ENCODE peak calls at places on chromosome 4, in four cellular contexts. X is IMR-90, C is SK-N-SH, Z is lower leg skin. D is an unnamed sample.

GRCh38 chr4:38193464-38193863 is 233.3 kb downstream of the PTTG2 start:
- DNase-seq in X (no peak), C (no peak), Z (no peak), D (no peak)

GRCh38 chr4:120963449-120963848 is 40.9 kb upstream of the PRDM5 start:
- DNase-seq in X (no peak), C (no peak), Z (no peak), D (no peak)

GRCh38 chr4:41746025-41746439 is 2.5 kb downstream of the PHOX2B start:
- DNase-seq in X (no peak), C (no peak), Z (no peak), D (no peak)

GRCh38 chr4:100118213-100118612 is 72.1 kb downstream of the DDIT4L start:
- DNase-seq in X (peak), C (no peak), Z (no peak), D (no peak)

GRCh38 chr4:38625508-38625907 is 38.5 kb upstream of the KLF3 start:
- DNase-seq in X (no peak), C (no peak), Z (no peak), D (no peak)

GRCh38 chr4:61628727-61629126 is 428.6 kb downstream of the ADGRL3 start:
- DNase-seq in X (no peak), C (no peak), Z (no peak), D (no peak)

GRCh38 chr4:7607156-7607910 is 172.6 kb upstream of the PSAPL1 start:
- DNase-seq in X (peak), C (no peak), Z (no peak), D (no peak)

GRCh38 chr4:145230726-145231125 is 50.3 kb upstream of the OTUD4 start:
- DNase-seq in X (peak), C (no peak), Z (peak), D (peak)

GRCh38 chr4:152316969-152317368 is 218.9 kb downstream of the FBXW7 start:
- DNase-seq in X (peak), C (no peak), Z (no peak), D (no peak)

GRCh38 chr4:8914461-8915171 is 43.0 kb upstream of the HMX1 start:
- DNase-seq in X (no peak), C (peak), Z (peak), D (no peak)

GRCh38 chr4:94758700-94759399 is 1.1 kb downstream of the BMPR1B start:
- DNase-seq in X (no peak), C (peak), Z (no peak), D (no peak)

GRCh38 chr4:98377626-98378025 is 116.4 kb downstream of the RAP1GDS1 start:
- DNase-seq in X (peak), C (no peak), Z (no peak), D (peak)

GRCh38 chr4:118888666-118889312 is at the start of gene SYNPO2:
- DNase-seq in X (peak), C (peak), Z (peak), D (peak)

GRCh38 chr4:88147799-88148217 is 10.6 kb downstream of the ABCG2 start:
- DNase-seq in X (no peak), C (no peak), Z (no peak), D (peak)

GRCh38 chr4:8372506-8373070 is 67.9 kb downstream of the ACOX3 start:
- DNase-seq in X (no peak), C (no peak), Z (no peak), D (no peak)

GRCh38 chr4:186190456-186191265 is 706 bp upstream of the CYP4V2 start:
- DNase-seq in X (no peak), C (peak), Z (peak), D (peak)

GRCh38 chr4:26458104-26458503 is 32.2 kb downstream of the CCKAR start:
- DNase-seq in X (peak), C (no peak), Z (no peak), D (no peak)

GRCh38 chr4:71206763-71207162 is 132.1 kb upstream of the SLC4A4 start:
- DNase-seq in X (peak), C (no peak), Z (no peak), D (no peak)

DNA sequence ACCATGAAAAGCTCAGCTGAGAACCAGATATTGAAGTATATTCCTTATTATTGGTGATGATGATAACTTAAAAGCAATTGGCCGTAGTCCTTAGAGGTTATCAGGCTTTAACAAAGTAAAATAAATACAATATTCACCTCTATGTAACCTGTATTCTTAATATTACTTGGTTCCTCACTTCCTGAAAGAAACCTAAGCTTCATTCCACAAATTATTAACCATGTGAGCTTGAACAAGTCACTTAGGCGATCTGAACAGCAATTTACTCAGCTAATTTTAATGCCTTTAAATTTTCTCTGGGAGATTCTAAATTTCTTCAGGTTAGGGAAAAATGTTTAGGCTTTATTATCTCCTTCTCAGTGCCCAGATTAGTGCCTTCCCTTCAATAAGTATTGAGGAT is 69.2 kb downstream of the CLDN22 start:
- DNase-seq in X (no peak), C (no peak), Z (no peak), D (no peak)
- H3K4me3 ChIP-seq in X (no peak), C (no peak), Z (no peak), D (no peak)

GRCh38 chr4:6334203-6334887 is 64.7 kb downstream of the WFS1 start:
- DNase-seq in X (no peak), C (no peak), Z (no peak), D (no peak)
- TF ChIP-seq CTCF in X (no peak), C (no peak), Z (no peak), D (no peak)

GRCh38 chr4:53592686-53593641 is 1.7 kb upstream of the LNX1 start:
- DNase-seq in X (no peak), C (no peak), Z (peak), D (no peak)

GRCh38 chr4:53593765-53594164 is 2.5 kb upstream of the LNX1 start:
- DNase-seq in X (no peak), C (no peak), Z (no peak), D (no peak)

GRCh38 chr4:53592128-53592527 is 842 bp upstream of the LNX1 start:
- DNase-seq in X (peak), C (no peak), Z (no peak), D (peak)

GRCh38 chr4:53589511-53589910 is 1.8 kb downstream of the LNX1 start:
- DNase-seq in X (no peak), C (no peak), Z (no peak), D (peak)

GRCh38 chr4:53591372-53591892 is at the start of gene LNX1:
- DNase-seq in X (no peak), C (no peak), Z (peak), D (no peak)
- H3K4me3 ChIP-seq in X (no peak), C (no peak), Z (no peak), D (no peak)

GRCh38 chr4:136713140-136713539 is 819.2 kb downstream of the PCDH18 start:
- DNase-seq in X (peak), C (no peak), Z (no peak), D (no peak)

GRCh38 chr4:136706942-136707341 is 825.4 kb downstream of the PCDH18 start:
- DNase-seq in X (no peak), C (no peak), Z (no peak), D (no peak)

GRCh38 chr4:136709897-136710296 is 822.4 kb downstream of the PCDH18 start:
- DNase-seq in X (no peak), C (no peak), Z (no peak), D (peak)
- TF ChIP-seq CTCF in X (no peak), C (no peak), Z (no peak), D (no peak)

DNA sequence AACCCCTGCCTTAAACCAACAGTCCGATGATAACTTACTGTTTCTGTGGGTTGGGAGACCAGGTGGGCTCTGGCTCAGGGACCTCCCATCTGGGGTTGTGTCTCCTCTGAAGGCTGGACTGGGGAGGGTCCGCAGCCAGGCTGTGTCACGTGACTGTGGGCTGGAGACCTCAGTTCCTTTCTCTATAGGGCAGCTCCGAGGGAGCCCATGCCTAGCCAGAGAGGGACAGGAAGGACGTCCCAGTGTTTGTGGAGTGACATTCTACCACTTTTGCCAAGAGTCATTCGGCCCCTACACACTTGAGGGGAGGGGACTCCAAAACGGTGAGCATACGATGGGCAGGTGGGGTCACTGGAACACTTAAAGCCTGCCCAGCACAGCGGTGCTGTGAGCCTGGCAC is 4.5 kb downstream of the PCGF3 start:
- DNase-seq in X (no peak), C (no peak), Z (no peak), D (no peak)
- H3K4me3 ChIP-seq in X (no peak), C (no peak), Z (no peak), D (no peak)

GRCh38 chr4:154559141-154559841 is 3.5 kb upstream of the FGB start:
- DNase-seq in X (peak), C (peak), Z (no peak), D (peak)
- TF ChIP-seq CTCF in X (peak), C (peak), Z (no peak), D (peak)

GRCh38 chr4:52931238-52931637 is 69.1 kb downstream of the RASL11B start:
- DNase-seq in X (no peak), C (no peak), Z (no peak), D (no peak)
- H3K4me3 ChIP-seq in X (no peak), C (no peak), Z (no peak), D (no peak)

GRCh38 chr4:47031713-47032404 is 492 bp downstream of the GABRB1 start:
- DNase-seq in X (no peak), C (peak), Z (no peak), D (no peak)

GRCh38 chr4:47031011-47031678 is at the start of gene GABRB1:
- DNase-seq in X (peak), C (peak), Z (no peak), D (peak)

GRCh38 chr4:47038263-47038662 is 6.9 kb downstream of the GABRB1 start:
- DNase-seq in X (no peak), C (no peak), Z (no peak), D (no peak)

DNA sequence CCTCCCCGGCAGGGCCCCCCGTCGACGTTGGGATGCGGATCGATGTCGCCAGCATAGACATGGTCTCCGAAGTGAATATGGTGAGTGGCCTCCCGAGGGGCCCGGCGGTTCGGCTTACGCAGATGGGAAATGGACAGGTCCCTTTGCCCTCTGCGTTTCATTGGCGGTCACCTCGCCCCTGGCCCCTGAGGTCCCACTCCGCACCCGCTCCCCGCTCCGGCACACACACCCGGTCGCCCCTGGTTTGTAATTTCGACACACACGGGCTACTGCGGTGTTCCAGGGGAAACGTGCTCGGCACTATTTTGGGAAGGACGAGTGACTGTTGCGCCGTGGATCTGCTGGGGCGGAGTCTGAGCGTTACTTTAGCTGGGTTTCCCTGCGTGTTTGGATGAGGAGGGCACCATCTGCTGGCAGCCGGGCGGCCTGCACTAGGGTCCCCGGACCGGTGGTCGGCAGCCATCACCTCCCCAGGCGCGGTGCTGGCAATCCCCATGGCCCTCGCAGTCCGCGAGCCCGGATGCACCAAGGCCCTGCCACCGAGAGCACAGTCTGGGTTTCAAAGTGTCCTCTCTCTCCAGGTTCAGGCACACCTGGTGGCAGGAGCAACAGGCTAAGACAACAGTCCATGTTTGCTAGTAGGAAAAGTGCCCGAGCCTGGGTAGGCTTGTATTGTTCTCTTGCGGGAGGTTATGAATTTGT is 1.2 kb downstream of the GABRB1 start:
- DNase-seq in X (peak), C (peak), Z (no peak), D (peak)
- TF ChIP-seq CTCF in X (peak), C (peak), Z (no peak), D (peak)

D was measured in fibroblast of villous mesenchyme.